ENCODE peak calls at places on chromosomes 12 and 14, in seven cellular contexts. B is stomach, N is cardiac muscle cell, D is lung, J is ascending aorta, U is breast epithelium, H is upper lobe of left lung. L is an unnamed sample. For H3K27me3, the result is how much of the 10 kb centered on the place peaks cover.

GRCh38 chr14:56590535-56590951 is 10.9 kb downstream of the TMEM260 start:
- DNase-seq in N (peak), B (no peak), U (no peak), D (no peak), H (no peak), J (no peak), L (no peak)

GRCh38 chr12:96177013-96177412 is 17.2 kb upstream of the ELK3 start:
- DNase-seq in D (no peak), B (no peak), H (peak), J (no peak), U (no peak), N (no peak), L (peak)

GRCh38 chr12:40336573-40337199 is 111.9 kb downstream of the LRRK2 start:
- DNase-seq in H (no peak), J (no peak), D (no peak), N (peak), U (no peak), B (no peak), L (no peak)

GRCh38 chr12:57474430-57474829 is 5.2 kb downstream of the ARHGAP9 start:
- DNase-seq in U (no peak), H (no peak), N (no peak), B (no peak), J (no peak), D (no peak), L (no peak)

GRCh38 chr14:54709444-54709843 is 142.5 kb downstream of the SAMD4A start:
- DNase-seq in N (no peak), U (no peak), H (no peak), J (no peak), B (no peak), D (no peak), L (no peak)

GRCh38 chr14:58738189-58738836 is 100.6 kb downstream of the DACT1 start:
- DNase-seq in D (no peak), N (no peak), U (no peak), B (no peak), J (no peak), H (no peak), L (peak)

GRCh38 chr12:23096321-23096720 is 471.4 kb downstream of the ETNK1 start:
- DNase-seq in U (no peak), H (no peak), B (no peak), N (no peak), J (no peak), D (no peak), L (no peak)

GRCh38 chr14:90831821-90832220 is 15.6 kb upstream of the TTC7B start:
- DNase-seq in J (no peak), B (no peak), D (no peak), H (no peak), N (no peak), U (no peak), L (no peak)

GRCh38 chr12:39905152-39905551 is 200.7 kb downstream of the SLC2A13 start:
- DNase-seq in H (no peak), N (no peak), U (peak), D (no peak), B (no peak), J (no peak), L (no peak)

GRCh38 chr12:53461059-53461458 is 9.2 kb downstream of the PCBP2 start:
- DNase-seq in N (peak), J (no peak), D (no peak), B (no peak), U (no peak), H (no peak), L (no peak)

GRCh38 chr14:42654707-42655106 is 1048.0 kb downstream of the LRFN5 start:
- DNase-seq in N (no peak), D (no peak), H (no peak), J (no peak), B (no peak), U (no peak), L (no peak)

GRCh38 chr14:36658091-36659009 is 3.3 kb upstream of the PAX9 start:
- DNase-seq in H (no peak), B (no peak), N (no peak), U (no peak), J (no peak), D (no peak), L (no peak)

GRCh38 chr12:105617141-105617540 is 286.6 kb downstream of the C12orf75 start:
- DNase-seq in N (no peak), U (no peak), J (no peak), B (no peak), H (no peak), D (no peak), L (no peak)

GRCh38 chr14:56342419-56342901 is 224.2 kb downstream of the PELI2 start:
- DNase-seq in U (no peak), B (no peak), D (no peak), J (no peak), H (no peak), N (no peak), L (peak)

GRCh38 chr14:25400607-25401206 is 350.8 kb upstream of the STXBP6 start:
- DNase-seq in N (peak), U (no peak), D (peak), H (peak), B (peak), J (no peak), L (peak)

GRCh38 chr12:17593715-17594406 is 496.1 kb downstream of the RERGL start:
- DNase-seq in H (no peak), D (no peak), U (no peak), B (no peak), J (no peak), N (no peak), L (no peak)

GRCh38 chr12:1811281-1811947 is 9.0 kb upstream of the LRTM2 start:
- DNase-seq in U (no peak), N (no peak), D (no peak), B (no peak), J (no peak), H (peak), L (peak)

GRCh38 chr14:103125098-103126070 is 2.1 kb downstream of the TNFAIP2 start:
- DNase-seq in U (no peak), J (no peak), H (no peak), B (no peak), N (no peak), D (no peak), L (no peak)

GRCh38 chr12:88854260-88854659 is 274.0 kb upstream of the KITLG start:
- DNase-seq in J (no peak), H (no peak), N (no peak), U (no peak), B (no peak), D (no peak), L (peak)

GRCh38 chr12:122005252-122005651 is 16.4 kb upstream of the BCL7A start:
- DNase-seq in D (no peak), J (no peak), H (no peak), U (no peak), N (no peak), B (no peak), L (no peak)

GRCh38 chr14:104240426-104241157 is 102.2 kb downstream of the KIF26A start:
- DNase-seq in J (no peak), D (no peak), H (peak), N (peak), U (no peak), B (peak), L (no peak)

GRCh38 chr14:59187802-59188460 is 536 bp upstream of the DAAM1 start:
- DNase-seq in B (no peak), U (no peak), N (peak), H (peak), J (no peak), D (no peak), L (no peak)

GRCh38 chr12:5050542-5050941 is 6.9 kb downstream of the KCNA5 start:
- DNase-seq in J (no peak), B (no peak), D (no peak), N (no peak), H (no peak), U (no peak), L (no peak)

GRCh38 chr12:78036889-78037288 is 206.2 kb downstream of the NAV3 start:
- DNase-seq in H (no peak), U (no peak), J (no peak), N (no peak), D (no peak), B (no peak), L (no peak)

GRCh38 chr14:70008457-70008856 is 129.2 kb downstream of the SMOC1 start:
- DNase-seq in H (no peak), N (no peak), B (no peak), U (no peak), J (no peak), D (no peak), L (no peak)

GRCh38 chr14:101475468-101476257 is 85.6 kb upstream of the DIO3 start:
- DNase-seq in N (no peak), B (peak), D (no peak), U (peak), H (no peak), J (no peak), L (peak)

GRCh38 chr12:47190905-47191304 is 111.1 kb upstream of the AMIGO2 start:
- DNase-seq in N (no peak), D (no peak), U (no peak), H (no peak), B (no peak), J (no peak), L (no peak)

GRCh38 chr12:24561411-24561871 is 387.5 kb downstream of the BCAT1 start:
- DNase-seq in H (no peak), U (no peak), J (no peak), D (no peak), N (no peak), B (no peak), L (peak)

GRCh38 chr12:104864668-104865067 is 93.4 kb downstream of the SLC41A2 start:
- DNase-seq in J (no peak), N (no peak), H (no peak), U (no peak), B (no peak), D (no peak), L (no peak)

GRCh38 chr12:75481013-75481705 is 604 bp downstream of the GLIPR1 start:
- DNase-seq in H (no peak), J (no peak), D (no peak), B (no peak), U (no peak), N (no peak), L (no peak)

GRCh38 chr14:26281280-26281998 is 316.4 kb downstream of the NOVA1 start:
- DNase-seq in N (peak), D (no peak), U (no peak), J (no peak), H (peak), B (no peak), L (peak)

GRCh38 chr14:47917344-47917954 is 242.0 kb upstream of the MDGA2 start:
- DNase-seq in D (no peak), H (no peak), B (no peak), N (peak), U (no peak), J (no peak), L (peak)

GRCh38 chr12:114952573-114953196 is 268.7 kb upstream of the TBX3 start:
- DNase-seq in J (no peak), D (no peak), B (no peak), N (peak), H (peak), U (no peak), L (peak)

GRCh38 chr12:83985068-83985467 is 927.5 kb downstream of the SLC6A15 start:
- DNase-seq in N (no peak), U (no peak), B (no peak), D (no peak), H (no peak), J (no peak), L (no peak)

GRCh38 chr12:121144416-121144914 is 11.8 kb downstream of the P2RX7 start:
- DNase-seq in J (no peak), N (no peak), D (no peak), H (peak), B (no peak), U (no peak), L (peak)

DNA sequence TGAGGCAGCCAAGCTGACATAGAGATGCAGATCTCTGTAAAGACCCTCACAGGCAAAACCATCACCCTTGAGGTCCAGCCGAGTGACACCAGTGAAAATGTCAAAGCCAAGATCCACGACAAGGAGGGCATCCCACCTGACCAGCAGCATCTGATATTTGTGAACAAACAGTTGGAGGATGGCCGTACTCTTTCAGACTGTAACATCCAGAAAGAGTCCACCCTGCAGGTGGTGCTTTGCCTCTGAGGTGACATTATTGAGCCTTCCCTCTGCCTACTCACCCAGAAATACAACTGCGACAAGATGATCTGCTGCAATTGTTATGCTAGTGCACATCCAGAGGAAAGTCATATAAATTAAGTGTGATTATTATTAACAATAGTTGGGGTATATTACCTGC is 15.1 kb upstream of the SUPT16H start:
- DNase-seq in N (no peak), D (no peak), J (no peak), H (no peak), U (no peak), B (no peak), L (no peak)
- H3K27me3 ChIP-seq in N (under half), D (under half), J (under half), H (under half), U (under half), B (under half), L (under half)

GRCh38 chr12:124565071-124565491 is 2.3 kb downstream of the NCOR2 start:
- DNase-seq in J (no peak), N (no peak), U (no peak), D (no peak), B (no peak), H (no peak), L (no peak)
- H3K4me3 ChIP-seq in J (peak), N (peak), U (peak), D (peak), B (peak), H (peak), L (peak)

GRCh38 chr14:105397350-105397931 is 897 bp upstream of the TEX22 start:
- DNase-seq in B (no peak), N (no peak), J (no peak), U (no peak), H (peak), D (no peak), L (no peak)

GRCh38 chr14:105400016-105400415 is 1.7 kb downstream of the TEX22 start:
- DNase-seq in N (no peak), H (no peak), U (no peak), D (no peak), J (no peak), B (no peak), L (no peak)

GRCh38 chr14:105399441-105399775 is 1.1 kb downstream of the TEX22 start:
- DNase-seq in U (no peak), B (no peak), N (no peak), H (no peak), D (no peak), J (no peak), L (no peak)

GRCh38 chr14:105398726-105399440 is 545 bp downstream of the TEX22 start:
- DNase-seq in B (no peak), U (no peak), N (peak), H (no peak), J (no peak), D (no peak), L (no peak)

DNA sequence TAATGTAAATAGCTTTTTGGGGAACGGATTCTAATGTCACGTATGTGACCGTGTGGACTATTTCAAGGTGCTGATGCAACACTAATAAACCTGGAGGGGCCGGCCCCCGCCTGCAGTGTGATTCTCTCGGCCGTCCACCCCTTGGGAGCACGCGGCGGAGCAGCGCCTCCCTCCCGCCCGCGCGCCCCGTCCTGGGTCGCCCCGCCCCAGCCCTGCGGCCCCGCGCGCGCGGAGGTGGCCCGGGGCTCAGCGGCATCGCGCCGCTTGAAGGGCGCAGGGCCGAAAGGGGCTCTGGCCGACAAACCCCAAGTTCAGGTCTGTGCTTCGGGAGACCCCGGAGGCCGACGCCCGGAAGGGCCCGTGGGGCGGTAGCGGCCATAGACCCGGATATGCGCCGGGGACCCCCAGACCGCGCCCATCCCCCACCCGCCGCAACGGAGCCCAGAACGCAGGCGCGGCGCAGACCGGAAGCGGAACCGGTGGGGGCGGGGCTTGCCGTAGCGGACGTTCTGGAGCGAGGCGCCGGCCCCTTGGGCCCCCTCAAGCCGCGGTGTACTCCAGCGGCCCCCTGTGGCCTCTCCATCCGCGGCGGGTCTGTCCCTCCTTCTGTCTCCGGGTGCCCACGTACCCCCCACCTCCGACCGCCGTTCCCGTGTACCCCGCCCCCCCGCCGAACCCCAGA is at the start of gene TEX22:
- DNase-seq in D (peak), J (no peak), B (peak), U (peak), H (peak), N (peak), L (peak)
- TF ChIP-seq CTCF in D (no peak), J (no peak), B (no peak), U (no peak), H (no peak), N (peak), L (peak)

DNA sequence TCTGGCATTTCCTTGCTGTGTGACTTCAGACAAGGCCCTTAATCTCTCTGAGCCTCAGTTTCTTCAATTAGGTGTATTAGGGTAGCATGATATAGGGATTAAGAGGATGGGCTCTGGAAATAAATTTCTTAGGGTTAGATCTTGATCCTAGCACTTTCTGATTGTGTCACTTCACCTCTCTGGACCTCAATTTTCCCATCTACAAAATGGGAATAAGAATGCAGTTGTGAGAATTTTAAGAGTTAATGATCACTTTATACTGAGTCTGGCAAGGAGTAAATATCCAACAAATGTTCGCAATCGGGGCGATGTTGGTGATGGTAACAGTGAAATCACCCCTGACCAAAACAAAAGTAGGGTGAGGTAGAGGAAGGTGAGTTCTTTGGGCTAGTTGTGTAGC is 4.0 kb downstream of the RPH3A start:
- DNase-seq in J (no peak), U (no peak), N (no peak), D (no peak), H (no peak), B (no peak), L (no peak)
- H3K27me3 ChIP-seq in J (under half), U (under half), N (under half), D (under half), H (under half), B (under half), L (under half)

DNA sequence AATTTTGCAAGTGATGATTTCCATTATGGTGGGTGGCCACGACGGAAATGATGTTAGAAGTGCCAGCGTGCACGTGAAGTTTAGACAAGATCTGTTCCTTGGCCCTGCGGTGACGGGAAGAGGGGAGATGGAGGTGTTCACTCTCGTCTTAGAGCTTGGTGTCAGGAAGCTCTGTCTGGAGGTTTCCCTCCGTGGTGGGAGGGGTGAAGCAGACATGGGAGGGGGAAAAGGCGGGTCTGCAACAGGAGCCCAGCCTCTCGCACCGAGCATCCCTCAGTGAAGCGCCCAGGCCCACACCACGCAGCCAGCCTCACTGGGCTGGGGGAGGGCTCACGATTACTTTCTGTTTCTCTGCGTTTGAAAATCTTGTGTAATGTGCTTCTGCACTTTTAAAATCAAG is 26.3 kb downstream of the EML1 start:
- DNase-seq in D (no peak), J (no peak), H (no peak), B (no peak), U (no peak), N (no peak), L (no peak)
- H3K4me3 ChIP-seq in D (no peak), J (no peak), H (no peak), B (no peak), U (peak), N (no peak), L (no peak)